ENCODE peak calls at places on chromosome 10, in ten cellular contexts. One of them, this sample, is unnamed. For H3K27me3, the result is how much of the 10 kb centered on the place peaks cover.

GRCh38 chr10:122286872-122287271 is 15.8 kb downstream of the BTBD16 start:
- DNase-seq in GM12878: no peak
- DNase-seq in uterus: no peak
- DNase-seq in IMR-90: peak
- DNase-seq in breast epithelium: no peak
- DNase-seq in suprapubic skin: no peak
- DNase-seq in K562: no peak
- DNase-seq in tibial nerve: no peak
- DNase-seq in testis: no peak
- DNase-seq in spleen: no peak
- DNase-seq in this sample: peak

GRCh38 chr10:61023053-61023452 is 79.1 kb upstream of the RHOBTB1 start:
- DNase-seq in spleen: no peak
- DNase-seq in GM12878: no peak
- DNase-seq in suprapubic skin: no peak
- DNase-seq in uterus: no peak
- DNase-seq in tibial nerve: no peak
- DNase-seq in IMR-90: no peak
- DNase-seq in testis: no peak
- DNase-seq in breast epithelium: no peak
- DNase-seq in K562: no peak
- DNase-seq in this sample: no peak

GRCh38 chr10:108060246-108060645 is 895.7 kb upstream of the SORCS1 start:
- DNase-seq in suprapubic skin: no peak
- DNase-seq in spleen: no peak
- DNase-seq in testis: no peak
- DNase-seq in tibial nerve: no peak
- DNase-seq in uterus: no peak
- DNase-seq in breast epithelium: no peak
- DNase-seq in IMR-90: no peak
- DNase-seq in GM12878: no peak
- DNase-seq in K562: no peak
- DNase-seq in this sample: no peak

GRCh38 chr10:73910764-73911552 is at the start of gene PLAU:
- DNase-seq in GM12878: no peak
- DNase-seq in IMR-90: peak
- DNase-seq in suprapubic skin: no peak
- DNase-seq in breast epithelium: no peak
- DNase-seq in uterus: no peak
- DNase-seq in spleen: peak
- DNase-seq in tibial nerve: no peak
- DNase-seq in K562: peak
- DNase-seq in testis: peak
- DNase-seq in this sample: peak

GRCh38 chr10:3881622-3882021 is 96.6 kb upstream of the KLF6 start:
- DNase-seq in K562: no peak
- DNase-seq in IMR-90: no peak
- DNase-seq in spleen: no peak
- DNase-seq in GM12878: no peak
- DNase-seq in tibial nerve: no peak
- DNase-seq in testis: no peak
- DNase-seq in uterus: no peak
- DNase-seq in suprapubic skin: no peak
- DNase-seq in breast epithelium: no peak
- DNase-seq in this sample: no peak

GRCh38 chr10:24465899-24466615 is 257.1 kb downstream of the KIAA1217 start:
- DNase-seq in uterus: no peak
- DNase-seq in suprapubic skin: no peak
- DNase-seq in spleen: no peak
- DNase-seq in GM12878: peak
- DNase-seq in tibial nerve: no peak
- DNase-seq in K562: no peak
- DNase-seq in IMR-90: peak
- DNase-seq in testis: peak
- DNase-seq in breast epithelium: peak
- DNase-seq in this sample: no peak

GRCh38 chr10:112374724-112375541 is 1.0 kb downstream of the ACSL5 start:
- DNase-seq in IMR-90: no peak
- DNase-seq in testis: no peak
- DNase-seq in breast epithelium: no peak
- DNase-seq in tibial nerve: no peak
- DNase-seq in K562: no peak
- DNase-seq in suprapubic skin: no peak
- DNase-seq in GM12878: no peak
- DNase-seq in uterus: no peak
- DNase-seq in spleen: peak
- DNase-seq in this sample: no peak

GRCh38 chr10:83991986-83992753 is 147.1 kb upstream of the GHITM start:
- DNase-seq in testis: peak
- DNase-seq in uterus: no peak
- DNase-seq in breast epithelium: no peak
- DNase-seq in K562: peak
- DNase-seq in IMR-90: no peak
- DNase-seq in tibial nerve: no peak
- DNase-seq in GM12878: peak
- DNase-seq in spleen: no peak
- DNase-seq in suprapubic skin: no peak
- DNase-seq in this sample: no peak

GRCh38 chr10:70227548-70228320 is 5.5 kb downstream of the PPA1 start:
- DNase-seq in uterus: no peak
- DNase-seq in spleen: no peak
- DNase-seq in GM12878: no peak
- DNase-seq in breast epithelium: no peak
- DNase-seq in suprapubic skin: no peak
- DNase-seq in K562: no peak
- DNase-seq in tibial nerve: no peak
- DNase-seq in testis: no peak
- DNase-seq in IMR-90: no peak
- DNase-seq in this sample: no peak

GRCh38 chr10:116836087-116836486 is 13.2 kb upstream of the ENO4 start:
- DNase-seq in testis: no peak
- DNase-seq in uterus: no peak
- DNase-seq in spleen: no peak
- DNase-seq in breast epithelium: no peak
- DNase-seq in IMR-90: no peak
- DNase-seq in suprapubic skin: no peak
- DNase-seq in GM12878: no peak
- DNase-seq in tibial nerve: no peak
- DNase-seq in K562: no peak
- DNase-seq in this sample: peak

GRCh38 chr10:71268247-71268691 is 50.8 kb upstream of the SLC29A3 start:
- DNase-seq in testis: peak
- DNase-seq in suprapubic skin: no peak
- DNase-seq in K562: no peak
- DNase-seq in IMR-90: peak
- DNase-seq in breast epithelium: no peak
- DNase-seq in spleen: no peak
- DNase-seq in uterus: peak
- DNase-seq in GM12878: no peak
- DNase-seq in tibial nerve: no peak
- DNase-seq in this sample: peak

GRCh38 chr10:120963587-120964220 is 112.5 kb downstream of the WDR11 start:
- DNase-seq in suprapubic skin: no peak
- DNase-seq in uterus: no peak
- DNase-seq in testis: no peak
- DNase-seq in tibial nerve: no peak
- DNase-seq in K562: no peak
- DNase-seq in IMR-90: no peak
- DNase-seq in spleen: no peak
- DNase-seq in GM12878: no peak
- DNase-seq in breast epithelium: no peak
- DNase-seq in this sample: no peak

GRCh38 chr10:13759167-13759566 is 172.4 kb downstream of the PRPF18 start:
- DNase-seq in testis: no peak
- DNase-seq in breast epithelium: no peak
- DNase-seq in spleen: no peak
- DNase-seq in uterus: no peak
- DNase-seq in GM12878: no peak
- DNase-seq in tibial nerve: no peak
- DNase-seq in IMR-90: peak
- DNase-seq in suprapubic skin: no peak
- DNase-seq in K562: no peak
- DNase-seq in this sample: no peak

GRCh38 chr10:104339469-104340098 is 1.3 kb upstream of the ITPRIP start:
- DNase-seq in uterus: peak
- DNase-seq in IMR-90: peak
- DNase-seq in suprapubic skin: no peak
- DNase-seq in breast epithelium: peak
- DNase-seq in tibial nerve: no peak
- DNase-seq in K562: no peak
- DNase-seq in spleen: no peak
- DNase-seq in testis: peak
- DNase-seq in GM12878: no peak
- DNase-seq in this sample: peak

GRCh38 chr10:55629792-55630490 is 731.1 kb downstream of the ZWINT start:
- DNase-seq in uterus: no peak
- DNase-seq in breast epithelium: no peak
- DNase-seq in GM12878: no peak
- DNase-seq in suprapubic skin: no peak
- DNase-seq in testis: peak
- DNase-seq in tibial nerve: no peak
- DNase-seq in spleen: peak
- DNase-seq in K562: no peak
- DNase-seq in IMR-90: peak
- DNase-seq in this sample: no peak

GRCh38 chr10:118210276-118210675 is 131.8 kb downstream of the FAM204A start:
- DNase-seq in suprapubic skin: no peak
- DNase-seq in uterus: no peak
- DNase-seq in GM12878: no peak
- DNase-seq in spleen: no peak
- DNase-seq in IMR-90: no peak
- DNase-seq in K562: no peak
- DNase-seq in tibial nerve: no peak
- DNase-seq in testis: no peak
- DNase-seq in breast epithelium: no peak
- DNase-seq in this sample: no peak

GRCh38 chr10:95401704-95402469 is 111.1 kb upstream of the PDLIM1 start:
- DNase-seq in tibial nerve: no peak
- DNase-seq in suprapubic skin: no peak
- DNase-seq in K562: no peak
- DNase-seq in IMR-90: no peak
- DNase-seq in GM12878: no peak
- DNase-seq in testis: no peak
- DNase-seq in breast epithelium: no peak
- DNase-seq in spleen: no peak
- DNase-seq in uterus: no peak
- DNase-seq in this sample: no peak

GRCh38 chr10:510415-510881 is 179.0 kb downstream of the DIP2C start:
- DNase-seq in uterus: no peak
- DNase-seq in GM12878: no peak
- DNase-seq in spleen: peak
- DNase-seq in K562: no peak
- DNase-seq in IMR-90: peak
- DNase-seq in breast epithelium: no peak
- DNase-seq in testis: no peak
- DNase-seq in tibial nerve: no peak
- DNase-seq in suprapubic skin: no peak
- DNase-seq in this sample: no peak

GRCh38 chr10:65415318-65415717 is 1510.5 kb upstream of the LRRTM3 start:
- DNase-seq in GM12878: no peak
- DNase-seq in uterus: no peak
- DNase-seq in spleen: no peak
- DNase-seq in IMR-90: no peak
- DNase-seq in breast epithelium: no peak
- DNase-seq in tibial nerve: no peak
- DNase-seq in testis: no peak
- DNase-seq in suprapubic skin: no peak
- DNase-seq in K562: no peak
- DNase-seq in this sample: no peak

GRCh38 chr10:52744057-52744819 is 28.3 kb downstream of the MBL2 start:
- DNase-seq in spleen: no peak
- DNase-seq in breast epithelium: no peak
- DNase-seq in K562: no peak
- DNase-seq in tibial nerve: no peak
- DNase-seq in testis: no peak
- DNase-seq in IMR-90: no peak
- DNase-seq in suprapubic skin: no peak
- DNase-seq in uterus: no peak
- DNase-seq in GM12878: no peak
- DNase-seq in this sample: no peak
- H3K27me3 ChIP-seq in spleen: under half
- H3K27me3 ChIP-seq in breast epithelium: under half
- H3K27me3 ChIP-seq in K562: under half
- H3K27me3 ChIP-seq in tibial nerve: under half
- H3K27me3 ChIP-seq in testis: under half
- H3K27me3 ChIP-seq in IMR-90: under half
- H3K27me3 ChIP-seq in suprapubic skin: under half
- H3K27me3 ChIP-seq in uterus: under half
- H3K27me3 ChIP-seq in GM12878: under half
- H3K27me3 ChIP-seq in this sample: under half

GRCh38 chr10:96586419-96587254 is at the start of gene TM9SF3:
- DNase-seq in spleen: peak
- DNase-seq in tibial nerve: peak
- DNase-seq in breast epithelium: peak
- DNase-seq in suprapubic skin: peak
- DNase-seq in K562: peak
- DNase-seq in GM12878: no peak
- DNase-seq in uterus: peak
- DNase-seq in IMR-90: peak
- DNase-seq in testis: peak
- DNase-seq in this sample: peak
- TF ChIP-seq POLR2A in spleen: peak
- TF ChIP-seq POLR2A in tibial nerve: peak
- TF ChIP-seq POLR2A in breast epithelium: no peak
- TF ChIP-seq POLR2A in suprapubic skin: peak
- TF ChIP-seq POLR2A in K562: peak
- TF ChIP-seq POLR2A in GM12878: peak
- TF ChIP-seq POLR2A in uterus: peak
- TF ChIP-seq POLR2A in IMR-90: peak
- TF ChIP-seq POLR2A in testis: peak
- TF ChIP-seq POLR2A in this sample: no peak

GRCh38 chr10:63206997-63207952 is 74.1 kb downstream of the NRBF2 start:
- DNase-seq in breast epithelium: no peak
- DNase-seq in testis: peak
- DNase-seq in suprapubic skin: no peak
- DNase-seq in GM12878: peak
- DNase-seq in IMR-90: peak
- DNase-seq in spleen: no peak
- DNase-seq in tibial nerve: no peak
- DNase-seq in uterus: peak
- DNase-seq in K562: no peak
- DNase-seq in this sample: no peak
- H3K27ac ChIP-seq in breast epithelium: peak
- H3K27ac ChIP-seq in testis: peak
- H3K27ac ChIP-seq in suprapubic skin: peak
- H3K27ac ChIP-seq in GM12878: peak
- H3K27ac ChIP-seq in IMR-90: peak
- H3K27ac ChIP-seq in spleen: peak
- H3K27ac ChIP-seq in tibial nerve: peak
- H3K27ac ChIP-seq in uterus: peak
- H3K27ac ChIP-seq in K562: no peak
- H3K27ac ChIP-seq in this sample: peak

DNA sequence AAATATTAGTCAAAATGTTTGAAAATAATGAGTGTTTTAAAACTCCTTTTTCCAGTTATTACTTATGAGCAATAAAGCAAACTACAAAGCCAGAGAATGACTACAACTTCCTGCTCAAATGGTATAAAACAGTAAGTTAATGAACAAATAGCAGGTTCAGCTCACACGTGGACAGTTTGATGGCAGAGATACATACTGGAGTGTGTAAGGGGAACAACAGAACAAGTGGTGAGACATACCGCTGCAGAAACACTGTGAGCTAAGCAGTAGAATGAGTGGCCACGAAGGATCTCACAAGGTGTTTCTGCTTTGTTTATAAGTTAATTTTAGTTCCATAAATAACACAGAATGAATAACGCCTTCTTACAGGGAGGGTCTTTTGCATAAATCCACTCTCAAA is 3.0 kb upstream of the MKX start:
- DNase-seq in breast epithelium: no peak
- DNase-seq in tibial nerve: no peak
- DNase-seq in GM12878: no peak
- DNase-seq in testis: no peak
- DNase-seq in IMR-90: no peak
- DNase-seq in K562: no peak
- DNase-seq in suprapubic skin: no peak
- DNase-seq in uterus: no peak
- DNase-seq in spleen: no peak
- DNase-seq in this sample: no peak
- H3K27me3 ChIP-seq in breast epithelium: under half
- H3K27me3 ChIP-seq in tibial nerve: half or more
- H3K27me3 ChIP-seq in GM12878: under half
- H3K27me3 ChIP-seq in testis: under half
- H3K27me3 ChIP-seq in IMR-90: half or more
- H3K27me3 ChIP-seq in K562: under half
- H3K27me3 ChIP-seq in suprapubic skin: half or more
- H3K27me3 ChIP-seq in uterus: under half
- H3K27me3 ChIP-seq in spleen: half or more
- H3K27me3 ChIP-seq in this sample: half or more

This sample was measured in heart left ventricle.